ENCODE peak calls at places on chromosome 18, in four cellular contexts. L is transverse colon, C is PC-9, X is PC-3. V is an unnamed sample.

GRCh38 chr18:66211693-66212195 is 392.1 kb downstream of the CDH19 start:
- DNase-seq in C (no peak), L (no peak), X (no peak), V (no peak)

GRCh38 chr18:63178526-63178880 is 141.1 kb downstream of the BCL2 start:
- DNase-seq in X (no peak), C (no peak), L (peak; percentile 55), V (no peak)

GRCh38 chr18:46761054-46761769 is 4.4 kb upstream of the ST8SIA5 start:
- DNase-seq in L (no peak), X (no peak), C (no peak), V (no peak)

GRCh38 chr18:50356036-50356945 is 18.6 kb upstream of the SKA1 start:
- DNase-seq in C (no peak), L (no peak), X (no peak), V (no peak)

GRCh38 chr18:13568443-13569392 is 157.6 kb downstream of the FAM210A start:
- DNase-seq in C (no peak), X (no peak), L (no peak), V (no peak)

GRCh38 chr18:79887181-79888000 is 64.1 kb downstream of the SLC66A2 start:
- DNase-seq in X (no peak), C (no peak), L (no peak), V (no peak)

GRCh38 chr18:48230459-48231113 is 178.6 kb downstream of the ZBTB7C start:
- DNase-seq in X (peak; percentile 48), C (peak; percentile 59), L (peak; percentile 75), V (peak; percentile 34)

GRCh38 chr18:79386547-79386946 is 9.2 kb upstream of the NFATC1 start:
- DNase-seq in L (no peak), X (no peak), C (no peak), V (no peak)

GRCh38 chr18:66344227-66344626 is 259.7 kb downstream of the CDH19 start:
- DNase-seq in X (no peak), L (no peak), C (no peak), V (no peak)

GRCh38 chr18:26356045-26356785 is 130.0 kb downstream of the TAF4B start:
- DNase-seq in C (no peak), X (no peak), L (no peak), V (no peak)

GRCh38 chr18:37607281-37607680 is 41.7 kb upstream of the CELF4 start:
- DNase-seq in X (no peak), C (no peak), L (no peak), V (no peak)

GRCh38 chr18:13369756-13370510 is 151.4 kb downstream of the LDLRAD4 start:
- DNase-seq in C (no peak), L (peak; percentile 76), X (no peak), V (no peak)

GRCh38 chr18:12657048-12657848 is 659 bp downstream of the SPIRE1 start:
- DNase-seq in L (peak; percentile 23), C (no peak), X (peak; percentile 32), V (peak; percentile 9)

GRCh38 chr18:21820035-21820810 is 79.6 kb downstream of the MIB1 start:
- DNase-seq in X (peak; percentile 28), L (no peak), C (no peak), V (no peak)

GRCh38 chr18:45879681-45880655 is 54.5 kb downstream of the SIGLEC15 start:
- DNase-seq in C (no peak), X (peak; percentile 67), L (peak; percentile 64), V (no peak)

GRCh38 chr18:75607701-75608100 is 180.2 kb upstream of the SMIM21 start:
- DNase-seq in X (no peak), C (no peak), L (no peak), V (no peak)

GRCh38 chr18:5058768-5059539 is 138.1 kb downstream of the AKAIN1 start:
- DNase-seq in L (no peak), X (no peak), C (no peak), V (no peak)

GRCh38 chr18:28164772-28165483 is 12.0 kb downstream of the CDH2 start:
- DNase-seq in L (no peak), X (no peak), C (no peak), V (no peak)

GRCh38 chr18:23932385-23933067 is 82.0 kb upstream of the TTC39C start:
- DNase-seq in L (no peak), C (no peak), X (no peak), V (no peak)

GRCh38 chr18:6729247-6730091 is at the start of gene ARHGAP28:
- DNase-seq in L (peak; percentile 60), C (no peak), X (peak; percentile 89), V (peak; percentile 67)

GRCh38 chr18:52001106-52001505 is 338.9 kb upstream of the DCC start:
- DNase-seq in C (no peak), L (no peak), X (no peak), V (no peak)

GRCh38 chr18:11955299-11956029 is 25.8 kb upstream of the IMPA2 start:
- DNase-seq in X (peak; percentile 93), C (peak; percentile 54), L (peak; percentile 28), V (peak; percentile 23)

GRCh38 chr18:9210996-9211395 is 74.4 kb downstream of the ANKRD12 start:
- DNase-seq in X (no peak), L (no peak), C (no peak), V (no peak)

GRCh38 chr18:49813071-49813320 is 337 bp downstream of the ACAA2 start:
- DNase-seq in C (no peak), L (peak; percentile 43), X (no peak), V (no peak)

GRCh38 chr18:13823707-13824395 is at the start of gene MC5R:
- DNase-seq in X (peak; percentile 61), L (peak; percentile 61), C (no peak), V (peak; percentile 29)

GRCh38 chr18:43869451-43870008 is 592.2 kb upstream of the SYT4 start:
- DNase-seq in L (no peak), X (no peak), C (no peak), V (no peak)

DNA sequence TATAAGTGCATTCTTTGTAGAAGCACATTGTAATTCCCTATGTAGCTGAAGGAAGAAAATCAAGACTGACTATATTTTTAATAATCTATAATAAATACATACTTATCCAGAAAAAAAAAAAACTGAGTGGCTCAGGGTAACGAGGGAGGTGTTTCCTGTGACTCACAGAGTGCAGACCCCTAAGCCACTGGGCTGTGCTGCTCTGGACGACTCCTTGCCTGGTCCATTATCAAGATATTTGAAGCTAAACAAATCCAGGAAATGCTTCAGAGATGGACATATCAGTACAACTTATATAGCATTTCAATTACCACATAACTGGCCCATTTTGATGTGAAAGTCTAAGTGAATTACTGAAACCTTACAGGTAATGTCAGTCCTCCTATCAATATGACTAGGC is 80.6 kb downstream of the PIGN start:
- DNase-seq in X (no peak), L (no peak), C (no peak), V (no peak)
- H3K27ac ChIP-seq in X (no peak overlapping the region), L (no peak overlapping the region), C (no peak overlapping the region), V (no peak overlapping the region)

GRCh38 chr18:361941-362913 is 94.4 kb upstream of the THOC1 start:
- DNase-seq in X (peak; percentile 17), L (no peak), C (peak; percentile 64), V (no peak)
- H3K27ac ChIP-seq in X (no peak overlapping the region), L (peak overlapping the region; percentile 26), C (no peak overlapping the region), V (no peak overlapping the region)

DNA sequence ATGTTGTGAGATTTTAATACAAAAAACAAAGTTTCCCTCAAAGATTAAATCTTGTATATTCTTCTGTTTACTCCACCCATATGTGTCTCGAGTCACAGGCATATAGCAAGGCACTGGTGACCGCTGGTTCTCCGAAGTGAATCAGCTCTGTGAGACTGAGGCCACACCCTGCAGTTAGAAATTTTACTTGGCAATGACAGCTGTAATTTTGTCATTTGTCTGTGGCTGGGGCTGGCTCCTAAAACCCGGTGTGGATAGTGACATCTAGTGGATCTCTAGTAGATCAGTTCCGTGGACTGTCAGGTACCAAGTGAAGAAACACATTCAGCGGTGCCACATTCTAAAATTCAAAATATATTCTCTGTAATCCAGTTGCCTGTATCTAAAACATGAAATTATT is 278.0 kb downstream of the NEDD4L start:
- DNase-seq in C (peak; percentile 86), X (peak; percentile 95), L (peak; percentile 74), V (peak; percentile 6)
- H3K27ac ChIP-seq in C (peak overlapping the region; percentile 58), X (peak overlapping the region; percentile 63), L (peak overlapping the region; percentile 57), V (no peak overlapping the region)

DNA sequence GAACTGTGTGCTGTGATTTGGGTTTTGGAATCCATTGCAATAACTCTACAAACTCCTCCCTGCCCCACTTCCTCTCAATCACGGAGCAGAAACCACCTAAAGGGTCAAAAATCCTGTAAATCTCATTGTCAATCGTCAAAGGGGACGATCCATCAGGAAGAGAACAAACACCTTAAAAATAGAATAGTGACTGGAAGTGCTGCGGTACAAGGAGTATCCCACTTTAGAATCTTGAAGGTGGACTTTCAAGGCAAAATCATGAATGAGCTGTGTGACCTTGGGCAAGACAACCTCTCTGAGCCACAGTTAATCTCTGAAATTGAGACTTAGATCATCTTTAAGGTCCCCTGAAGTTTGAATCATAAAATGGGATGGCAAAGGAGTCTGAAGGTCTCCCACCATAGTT is 5.9 kb downstream of the PMAIP1 start:
- DNase-seq in C (no peak), L (no peak), X (no peak), V (no peak)
- H3K27ac ChIP-seq in C (peak overlapping the region; percentile 62), L (no peak overlapping the region), X (no peak overlapping the region), V (no peak overlapping the region)

GRCh38 chr18:78303519-78303918 is 676.1 kb upstream of the SALL3 start:
- DNase-seq in C (no peak), L (no peak), X (no peak), V (no peak)

GRCh38 chr18:78309307-78309706 is 670.3 kb upstream of the SALL3 start:
- DNase-seq in C (no peak), X (no peak), L (no peak), V (no peak)

GRCh38 chr18:78309945-78310344 is 669.7 kb upstream of the SALL3 start:
- DNase-seq in L (no peak), C (no peak), X (no peak), V (no peak)

GRCh38 chr18:78304199-78304826 is 675.3 kb upstream of the SALL3 start:
- DNase-seq in C (no peak), L (no peak), X (no peak), V (no peak)

DNA sequence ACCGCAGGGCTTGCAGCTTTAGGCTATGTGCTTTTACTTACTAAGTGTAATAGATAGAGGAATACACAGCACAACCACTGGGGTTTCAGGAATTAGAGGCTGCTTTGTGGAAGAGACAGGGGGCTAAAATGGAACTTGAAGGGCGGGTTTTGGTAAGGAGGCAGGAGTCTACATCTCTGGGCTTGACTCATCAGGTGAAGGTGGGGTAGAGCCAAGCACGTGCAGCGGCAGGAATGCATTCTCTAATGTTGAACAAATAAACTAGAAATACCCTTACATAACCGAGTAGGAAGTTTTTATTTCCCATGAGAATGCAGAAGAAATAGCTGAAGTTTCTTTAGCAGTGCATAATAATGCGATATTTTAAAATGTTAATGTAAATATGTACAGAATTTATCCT is 673.8 kb upstream of the SALL3 start:
- DNase-seq in L (no peak), C (no peak), X (no peak), V (no peak)
- H3K27ac ChIP-seq in L (no peak overlapping the region), C (no peak overlapping the region), X (no peak overlapping the region), V (no peak overlapping the region)

DNA sequence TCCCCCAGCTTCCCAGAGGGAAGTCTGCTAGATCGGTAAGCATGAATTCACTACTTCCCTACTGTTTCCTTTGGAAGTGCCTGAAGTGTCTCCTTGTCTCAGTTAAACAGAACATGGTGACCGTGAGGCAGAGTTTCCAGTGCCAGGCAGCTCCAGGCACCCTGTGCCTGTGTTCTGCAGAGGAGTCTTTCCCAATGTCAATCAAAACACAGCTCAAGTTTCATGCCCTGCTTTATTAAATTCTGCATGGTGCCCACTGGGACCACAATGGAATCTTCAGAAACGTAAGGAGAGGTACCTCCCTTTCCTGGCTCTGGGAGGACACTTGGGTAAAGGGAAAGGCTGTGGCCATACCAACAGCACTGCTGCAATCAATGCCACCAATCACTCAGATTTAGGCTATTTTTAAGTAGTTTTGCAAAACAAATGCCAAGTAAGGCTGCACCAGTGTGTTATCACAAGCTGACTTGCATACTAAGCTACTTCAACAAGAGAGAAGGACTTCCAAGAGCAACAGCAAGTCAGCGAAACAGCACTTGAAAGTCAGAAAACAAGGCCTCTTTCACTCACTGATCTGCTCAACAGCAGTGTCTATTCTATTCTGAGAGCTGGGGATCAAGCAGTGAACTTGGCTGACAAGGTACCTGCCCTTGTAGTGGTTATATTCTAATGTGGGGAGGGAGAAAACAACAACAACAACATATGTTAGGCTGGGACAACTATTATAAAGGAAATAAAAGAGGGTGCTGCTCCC is 14.9 kb downstream of the LPIN2 start:
- DNase-seq in L (no peak), C (no peak), X (no peak), V (no peak)
- H3K27ac ChIP-seq in L (peak overlapping the region; percentile 45), C (no peak overlapping the region), X (no peak overlapping the region), V (peak overlapping the region; percentile 91)

V was measured in caudate nucleus.